ENCODE peak calls at places on chromosomes 16 and 17, in ten cellular contexts. Y is RPMI8226, W is SK-MEL-5, X is EL, N is D721Med, G is hippocampal formation, H is anterior cingulate cortex, K is GF-D8, S is left cardiac atrium, P is NAMALWA. T is an unnamed sample.

GRCh38 chr17:70906808-70907207 is 737.5 kb downstream of the KCNJ2 start:
- DNase-seq in P (no peak), H (peak; percentile 0), N (no peak), X (no peak), K (no peak), G (no peak), W (no peak), S (peak; percentile 36), Y (no peak), T (no peak)

GRCh38 chr17:10698116-10698818 is 873 bp downstream of the ADPRM start:
- DNase-seq in S (no peak), X (peak; percentile 38), H (no peak), G (no peak), Y (peak; percentile 3), N (no peak), W (peak; percentile 34), P (peak; percentile 6), K (peak; percentile 11), T (no peak)

GRCh38 chr16:67164599-67165061 is at the start of gene HSF4:
- DNase-seq in P (no peak), H (peak; percentile 65), X (peak; percentile 36), K (no peak), S (peak; percentile 77), W (peak; percentile 61), Y (peak; percentile 93), G (peak; percentile 53), N (no peak), T (peak; percentile 48)

GRCh38 chr16:19583665-19584300 is 28.3 kb downstream of the VPS35L start:
- DNase-seq in G (no peak), W (peak; percentile 69), P (peak; percentile 75), Y (peak; percentile 71), K (no peak), N (no peak), H (no peak), S (no peak), X (peak; percentile 54), T (no peak)

GRCh38 chr16:50526249-50526648 is 21.9 kb upstream of the NKD1 start:
- DNase-seq in H (no peak), N (no peak), G (no peak), P (no peak), W (no peak), X (no peak), K (no peak), S (no peak), Y (no peak), T (no peak)

GRCh38 chr16:30371248-30371816 is 1.0 kb upstream of the TBC1D10B start:
- DNase-seq in K (no peak), S (no peak), N (no peak), Y (no peak), G (no peak), W (no peak), P (no peak), H (no peak), X (no peak), T (no peak)

GRCh38 chr16:79713609-79714309 is 113.2 kb upstream of the MAF start:
- DNase-seq in Y (peak; percentile 83), P (no peak), S (no peak), G (no peak), N (no peak), K (no peak), X (no peak), H (no peak), W (no peak), T (no peak)

GRCh38 chr16:2091722-2092620 is 43.7 kb downstream of the PKD1 start:
- DNase-seq in X (no peak), N (no peak), S (no peak), G (no peak), P (no peak), H (no peak), W (no peak), Y (no peak), K (no peak), T (no peak)

GRCh38 chr17:4734857-4735475 is 3.7 kb downstream of the MED11 start:
- DNase-seq in X (no peak), S (no peak), Y (no peak), W (no peak), N (no peak), K (no peak), H (no peak), P (no peak), G (no peak), T (no peak)

T was measured in hypothalamus.